ENCODE peak calls at places on chromosome 20, in eight cellular contexts. B is foreskin melanocyte; Q is smooth muscle cell of the brain vasculature; R is SJSA1; H is ACHN; Z is EL; I is tibial nerve; O is CD8-positive, alpha-beta memory T cell. C is an unnamed sample.
A peak's percentile ranks its signal among the peaks of the same experiment; 100 is the strongest.

GRCh38 chr20:63858393-63859165 is 2.7 kb upstream of the ABHD16B start:
- DNase-seq in H (no peak), B (no peak), I (no peak), O (peak; percentile 20), Q (peak; percentile 82), R (no peak), Z (peak; percentile 24), C (no peak)

GRCh38 chr20:51311636-51312479 is 230.7 kb downstream of the NFATC2 start:
- DNase-seq in R (no peak), H (no peak), O (no peak), I (no peak), Q (no peak), Z (peak; percentile 39), B (no peak), C (no peak)

GRCh38 chr20:49905415-49906091 is 9.8 kb downstream of the SPATA2 start:
- DNase-seq in Q (no peak), I (no peak), O (no peak), B (no peak), Z (no peak), H (no peak), R (no peak), C (no peak)

GRCh38 chr20:13268943-13269342 is 47.9 kb downstream of the ISM1 start:
- DNase-seq in H (no peak), Z (no peak), I (no peak), O (no peak), B (no peak), R (no peak), Q (no peak), C (no peak)

GRCh38 chr20:36463212-36464061 is 77.9 kb upstream of the MYL9 start:
- DNase-seq in B (no peak), Q (no peak), Z (no peak), O (no peak), R (no peak), H (no peak), I (no peak), C (no peak)

GRCh38 chr20:17304785-17305184 is 77.9 kb downstream of the PCSK2 start:
- DNase-seq in O (no peak), Z (no peak), R (no peak), H (no peak), B (no peak), I (no peak), Q (no peak), C (no peak)

GRCh38 chr20:24382775-24383174 is 86.7 kb upstream of the SYNDIG1 start:
- DNase-seq in I (no peak), Q (no peak), H (no peak), B (no peak), O (no peak), R (no peak), Z (no peak), C (no peak)

GRCh38 chr20:39661833-39662232 is 699.7 kb downstream of the DHX35 start:
- DNase-seq in Q (no peak), O (no peak), B (peak; percentile 45), H (peak; percentile 9), R (no peak), I (no peak), Z (peak; percentile 79), C (no peak)

C was measured in NCI-H774.